ENCODE peak calls at places on chromosomes 11 and 22, in five cellular contexts. One of them, this sample, is unnamed.

GRCh38 chr11:118592616-118593367 is 14.6 kb upstream of the PHLDB1 start:
- DNase-seq in ovary: no peak
- DNase-seq in MM.1S: no peak
- DNase-seq in HFFc6: no peak
- DNase-seq in kidney: no peak
- DNase-seq in this sample: no peak

GRCh38 chr22:38461414-38462081 is 6.3 kb upstream of the KDELR3 start:
- DNase-seq in ovary: peak; percentile 84
- DNase-seq in MM.1S: peak; percentile 85
- DNase-seq in HFFc6: peak; percentile 76
- DNase-seq in kidney: peak; percentile 93
- DNase-seq in this sample: peak; percentile 74

GRCh38 chr11:61071208-61071681 is 31.0 kb upstream of the CD5 start:
- DNase-seq in ovary: no peak
- DNase-seq in MM.1S: no peak
- DNase-seq in HFFc6: no peak
- DNase-seq in kidney: no peak
- DNase-seq in this sample: peak; percentile 76

GRCh38 chr11:34238966-34239365 is 118.8 kb downstream of the ABTB2 start:
- DNase-seq in ovary: no peak
- DNase-seq in MM.1S: no peak
- DNase-seq in HFFc6: no peak
- DNase-seq in kidney: no peak
- DNase-seq in this sample: no peak

GRCh38 chr22:42330953-42331525 is 60.6 kb upstream of the TCF20 start:
- DNase-seq in ovary: no peak
- DNase-seq in MM.1S: no peak
- DNase-seq in HFFc6: no peak
- DNase-seq in kidney: no peak
- DNase-seq in this sample: no peak

GRCh38 chr11:64119748-64120147 is 46.2 kb downstream of the MACROD1 start:
- DNase-seq in ovary: no peak
- DNase-seq in MM.1S: no peak
- DNase-seq in HFFc6: no peak
- DNase-seq in kidney: no peak
- DNase-seq in this sample: no peak

GRCh38 chr22:40491990-40492631 is 121.7 kb downstream of the SGSM3 start:
- DNase-seq in ovary: no peak
- DNase-seq in MM.1S: peak; percentile 83
- DNase-seq in HFFc6: no peak
- DNase-seq in kidney: no peak
- DNase-seq in this sample: peak; percentile 76

GRCh38 chr11:8652140-8652539 is 30.3 kb downstream of the TRIM66 start:
- DNase-seq in ovary: no peak
- DNase-seq in MM.1S: no peak
- DNase-seq in HFFc6: peak; percentile 97
- DNase-seq in kidney: no peak
- DNase-seq in this sample: no peak

GRCh38 chr11:104159356-104159755 is 4.6 kb downstream of the PDGFD start:
- DNase-seq in ovary: no peak
- DNase-seq in MM.1S: no peak
- DNase-seq in HFFc6: no peak
- DNase-seq in kidney: no peak
- DNase-seq in this sample: no peak

GRCh38 chr11:92765965-92766371 is 203.5 kb upstream of the MTNR1B start:
- DNase-seq in ovary: no peak
- DNase-seq in MM.1S: no peak
- DNase-seq in HFFc6: no peak
- DNase-seq in kidney: peak; percentile 63
- DNase-seq in this sample: no peak

GRCh38 chr11:30735946-30736345 is 149.8 kb upstream of the MPPED2 start:
- DNase-seq in ovary: no peak
- DNase-seq in MM.1S: no peak
- DNase-seq in HFFc6: no peak
- DNase-seq in kidney: no peak
- DNase-seq in this sample: no peak

GRCh38 chr11:130514316-130514715 is 65.9 kb downstream of the ADAMTS15 start:
- DNase-seq in ovary: no peak
- DNase-seq in MM.1S: no peak
- DNase-seq in HFFc6: no peak
- DNase-seq in kidney: no peak
- DNase-seq in this sample: no peak

GRCh38 chr22:25029181-25029580 is 76.7 kb downstream of the KIAA1671 start:
- DNase-seq in ovary: no peak
- DNase-seq in MM.1S: no peak
- DNase-seq in HFFc6: no peak
- DNase-seq in kidney: no peak
- DNase-seq in this sample: no peak

GRCh38 chr22:25202290-25202921 is 2.7 kb downstream of the CRYBB3 start:
- DNase-seq in ovary: peak; percentile 65
- DNase-seq in MM.1S: peak; percentile 50
- DNase-seq in HFFc6: peak; percentile 39
- DNase-seq in kidney: no peak
- DNase-seq in this sample: peak; percentile 80

GRCh38 chr11:19110290-19110689 is 6.7 kb upstream of the ZDHHC13 start:
- DNase-seq in ovary: no peak
- DNase-seq in MM.1S: no peak
- DNase-seq in HFFc6: no peak
- DNase-seq in kidney: no peak
- DNase-seq in this sample: no peak

GRCh38 chr11:6260207-6260726 is 629 bp downstream of the CCKBR start:
- DNase-seq in ovary: no peak
- DNase-seq in MM.1S: no peak
- DNase-seq in HFFc6: no peak
- DNase-seq in kidney: no peak
- DNase-seq in this sample: no peak

GRCh38 chr22:49333206-49333605 is 494.5 kb downstream of the BRD1 start:
- DNase-seq in ovary: no peak
- DNase-seq in MM.1S: peak; percentile 21
- DNase-seq in HFFc6: no peak
- DNase-seq in kidney: no peak
- DNase-seq in this sample: peak; percentile 6

GRCh38 chr11:111846640-111847039 is 24.7 kb downstream of the ALG9 start:
- DNase-seq in ovary: no peak
- DNase-seq in MM.1S: no peak
- DNase-seq in HFFc6: peak; percentile 57
- DNase-seq in kidney: no peak
- DNase-seq in this sample: no peak

GRCh38 chr22:37746366-37747089 is 49.7 kb downstream of the TRIOBP start:
- DNase-seq in ovary: peak; percentile 63
- DNase-seq in MM.1S: no peak
- DNase-seq in HFFc6: no peak
- DNase-seq in kidney: no peak
- DNase-seq in this sample: no peak

GRCh38 chr11:86355256-86355655 is 19.4 kb upstream of the CCDC81 start:
- DNase-seq in ovary: no peak
- DNase-seq in MM.1S: no peak
- DNase-seq in HFFc6: no peak
- DNase-seq in kidney: no peak
- DNase-seq in this sample: no peak

GRCh38 chr11:76185511-76185910 is 20.8 kb downstream of the WNT11 start:
- DNase-seq in ovary: peak; percentile 70
- DNase-seq in MM.1S: no peak
- DNase-seq in HFFc6: no peak
- DNase-seq in kidney: no peak
- DNase-seq in this sample: no peak

GRCh38 chr22:20953668-20954500 is 13.2 kb upstream of the AIFM3 start:
- DNase-seq in ovary: no peak
- DNase-seq in MM.1S: no peak
- DNase-seq in HFFc6: no peak
- DNase-seq in kidney: no peak
- DNase-seq in this sample: no peak

GRCh38 chr11:75734491-75735180 is 17.0 kb downstream of the MOGAT2 start:
- DNase-seq in ovary: no peak
- DNase-seq in MM.1S: peak; percentile 25
- DNase-seq in HFFc6: no peak
- DNase-seq in kidney: no peak
- DNase-seq in this sample: no peak

GRCh38 chr11:112831969-112832368 is 129.3 kb upstream of the NCAM1 start:
- DNase-seq in ovary: no peak
- DNase-seq in MM.1S: no peak
- DNase-seq in HFFc6: no peak
- DNase-seq in kidney: no peak
- DNase-seq in this sample: no peak

GRCh38 chr11:69377029-69377952 is 83.3 kb downstream of the MYEOV start:
- DNase-seq in ovary: peak; percentile 14
- DNase-seq in MM.1S: no peak
- DNase-seq in HFFc6: no peak
- DNase-seq in kidney: peak; percentile 60
- DNase-seq in this sample: no peak

GRCh38 chr11:77198440-77198849 is 70.4 kb downstream of the MYO7A start:
- DNase-seq in ovary: peak; percentile 26
- DNase-seq in MM.1S: no peak
- DNase-seq in HFFc6: no peak
- DNase-seq in kidney: peak; percentile 54
- DNase-seq in this sample: no peak

GRCh38 chr11:103358251-103358650 is 249.0 kb downstream of the DYNC2H1 start:
- DNase-seq in ovary: no peak
- DNase-seq in MM.1S: no peak
- DNase-seq in HFFc6: peak; percentile 42
- DNase-seq in kidney: no peak
- DNase-seq in this sample: no peak

GRCh38 chr11:8028766-8029165 is 41.6 kb downstream of the EIF3F start:
- DNase-seq in ovary: peak; percentile 16
- DNase-seq in MM.1S: no peak
- DNase-seq in HFFc6: no peak
- DNase-seq in kidney: no peak
- DNase-seq in this sample: no peak

GRCh38 chr11:121237686-121238658 is 54.6 kb upstream of the SC5D start:
- DNase-seq in ovary: no peak
- DNase-seq in MM.1S: no peak
- DNase-seq in HFFc6: peak; percentile 80
- DNase-seq in kidney: no peak
- DNase-seq in this sample: no peak

GRCh38 chr11:12392672-12393071 is 15.3 kb downstream of the PARVA start:
- DNase-seq in ovary: no peak
- DNase-seq in MM.1S: no peak
- DNase-seq in HFFc6: no peak
- DNase-seq in kidney: no peak
- DNase-seq in this sample: no peak

GRCh38 chr11:66230171-66230570 is 38.3 kb upstream of the RAB1B start:
- DNase-seq in ovary: no peak
- DNase-seq in MM.1S: no peak
- DNase-seq in HFFc6: no peak
- DNase-seq in kidney: no peak
- DNase-seq in this sample: no peak

GRCh38 chr22:17789379-17790200 is 15.3 kb upstream of the BID start:
- DNase-seq in ovary: no peak
- DNase-seq in MM.1S: no peak
- DNase-seq in HFFc6: no peak
- DNase-seq in kidney: no peak
- DNase-seq in this sample: no peak

GRCh38 chr22:17787159-17788022 is 13.1 kb upstream of the BID start:
- DNase-seq in ovary: no peak
- DNase-seq in MM.1S: no peak
- DNase-seq in HFFc6: no peak
- DNase-seq in kidney: no peak
- DNase-seq in this sample: no peak

GRCh38 chr22:17788023-17788330 is 13.7 kb upstream of the BID start:
- DNase-seq in ovary: no peak
- DNase-seq in MM.1S: no peak
- DNase-seq in HFFc6: no peak
- DNase-seq in kidney: no peak
- DNase-seq in this sample: no peak

GRCh38 chr22:17786435-17787158 is 12.3 kb upstream of the BID start:
- DNase-seq in ovary: no peak
- DNase-seq in MM.1S: no peak
- DNase-seq in HFFc6: peak; percentile 6
- DNase-seq in kidney: peak; percentile 85
- DNase-seq in this sample: no peak

GRCh38 chr22:17788528-17789378 is 14.5 kb upstream of the BID start:
- DNase-seq in ovary: no peak
- DNase-seq in MM.1S: no peak
- DNase-seq in HFFc6: no peak
- DNase-seq in kidney: no peak
- DNase-seq in this sample: no peak
- TF ChIP-seq CTCF in ovary: no peak
- TF ChIP-seq CTCF in MM.1S: no peak
- TF ChIP-seq CTCF in HFFc6: no peak
- TF ChIP-seq CTCF in kidney: no peak
- TF ChIP-seq CTCF in this sample: no peak

DNA sequence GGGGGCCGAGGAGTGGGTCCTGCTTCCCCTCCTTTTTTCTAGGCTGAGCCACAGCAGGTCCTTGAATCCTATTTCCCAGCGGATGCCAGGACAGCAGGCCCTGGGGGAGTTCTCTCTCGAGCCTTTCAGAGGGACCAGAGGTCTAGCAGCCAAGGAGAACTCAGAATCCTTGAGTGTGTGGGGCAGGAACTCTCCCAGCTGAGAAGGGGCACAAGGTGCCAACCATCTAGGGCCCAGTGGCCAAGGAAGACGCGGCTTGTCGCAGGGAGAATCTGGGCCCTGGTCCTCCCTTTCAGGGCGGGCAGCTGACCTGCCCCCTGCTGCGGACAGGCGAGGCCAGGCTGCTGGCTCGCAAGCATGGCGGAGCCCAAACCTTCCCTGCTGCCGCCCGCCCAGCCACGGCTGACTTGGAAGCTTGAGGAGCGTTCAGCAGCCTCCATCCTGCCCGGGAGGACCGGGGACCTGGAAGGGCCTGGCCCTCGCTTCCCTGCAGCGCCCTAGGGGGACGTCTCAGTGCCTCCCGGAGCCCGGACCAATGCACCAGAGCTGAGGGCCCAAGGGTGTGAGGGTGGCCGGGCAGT is 972 bp upstream of the TSSC4 start:
- DNase-seq in ovary: no peak
- DNase-seq in MM.1S: peak; percentile 16
- DNase-seq in HFFc6: no peak
- DNase-seq in kidney: no peak
- DNase-seq in this sample: no peak
- TF ChIP-seq CTCF in ovary: no peak
- TF ChIP-seq CTCF in MM.1S: no peak
- TF ChIP-seq CTCF in HFFc6: no peak
- TF ChIP-seq CTCF in kidney: no peak
- TF ChIP-seq CTCF in this sample: no peak

GRCh38 chr11:119991669-119992068 is 146.2 kb downstream of the TRIM29 start:
- DNase-seq in ovary: no peak
- DNase-seq in MM.1S: no peak
- DNase-seq in HFFc6: no peak
- DNase-seq in kidney: peak; percentile 58
- DNase-seq in this sample: no peak
- TF ChIP-seq CTCF in ovary: no peak
- TF ChIP-seq CTCF in MM.1S: no peak
- TF ChIP-seq CTCF in HFFc6: no peak
- TF ChIP-seq CTCF in kidney: no peak
- TF ChIP-seq CTCF in this sample: no peak

DNA sequence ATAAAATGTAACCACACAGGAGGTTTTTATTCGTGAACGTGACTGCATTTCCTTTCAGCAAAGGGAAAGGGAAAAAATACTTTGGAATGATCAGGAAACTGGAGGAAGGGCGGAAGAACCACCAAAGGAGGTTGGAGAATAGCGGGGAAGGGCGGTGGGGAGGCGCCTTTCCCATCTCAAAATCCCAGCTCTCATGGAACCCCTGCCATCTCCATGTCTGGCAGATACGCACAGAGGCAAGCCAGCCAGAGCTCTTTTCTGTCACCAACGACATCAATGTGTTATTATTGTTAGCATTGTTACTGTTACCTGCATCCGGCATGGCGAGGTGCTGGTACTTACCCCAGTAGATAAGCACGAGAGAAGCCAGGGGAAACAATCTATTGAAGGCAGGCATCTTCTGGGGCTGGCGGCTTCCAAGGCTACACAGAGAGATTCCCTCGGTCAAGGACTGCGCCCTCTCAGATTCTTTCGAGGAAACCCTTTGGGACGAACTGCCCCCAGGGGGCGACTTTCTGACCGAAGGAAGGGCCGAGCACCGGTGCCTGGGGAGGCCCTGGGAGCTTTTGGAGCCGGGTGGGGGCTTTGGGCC is 923 bp downstream of the SCN3B start:
- DNase-seq in ovary: no peak
- DNase-seq in MM.1S: no peak
- DNase-seq in HFFc6: no peak
- DNase-seq in kidney: no peak
- DNase-seq in this sample: no peak
- TF ChIP-seq CTCF in ovary: no peak
- TF ChIP-seq CTCF in MM.1S: peak; percentile 17
- TF ChIP-seq CTCF in HFFc6: peak; percentile 38
- TF ChIP-seq CTCF in kidney: no peak
- TF ChIP-seq CTCF in this sample: no peak